ENCODE peak calls at places on chromosomes 12 and 14, in four cellular contexts. E, R, W and D are unnamed samples.

GRCh38 chr12:130164931-130165330 is 2.7 kb downstream of the FZD10 start:
- DNase-seq in E (no peak), R (no peak), W (no peak), D (peak)

GRCh38 chr12:78473136-78473535 is 391.4 kb upstream of the SYT1 start:
- DNase-seq in E (peak), R (no peak), W (no peak), D (no peak)

GRCh38 chr14:105470812-105471771 is 3.5 kb upstream of the CRIP2 start:
- DNase-seq in E (no peak), R (peak), W (no peak), D (peak)

GRCh38 chr12:6090786-6091185 is 33.7 kb downstream of the VWF start:
- DNase-seq in E (peak), R (no peak), W (no peak), D (no peak)

GRCh38 chr12:76247026-76247688 is 101.1 kb downstream of the BBS10 start:
- DNase-seq in E (no peak), R (no peak), W (no peak), D (no peak)

GRCh38 chr12:88235183-88235833 is 93.2 kb downstream of the TMTC3 start:
- DNase-seq in E (no peak), R (no peak), W (no peak), D (no peak)

GRCh38 chr14:95619785-95620417 is 66.3 kb upstream of the TCL1B start:
- DNase-seq in E (no peak), R (no peak), W (no peak), D (peak)

GRCh38 chr12:57236925-57237652 is 7.6 kb downstream of the SHMT2 start:
- DNase-seq in E (no peak), R (peak), W (no peak), D (peak)

GRCh38 chr14:63174760-63175191 is 29.5 kb upstream of the RHOJ start:
- DNase-seq in E (peak), R (peak), W (peak), D (peak)

GRCh38 chr12:38905480-38906351 is at the start of gene CPNE8:
- DNase-seq in E (no peak), R (peak), W (no peak), D (peak)

GRCh38 chr14:91412939-91413338 is 4.7 kb downstream of the CCDC88C start:
- DNase-seq in E (no peak), R (no peak), W (no peak), D (no peak)

GRCh38 chr14:91413547-91414474 is 3.8 kb downstream of the CCDC88C start:
- DNase-seq in E (no peak), R (peak), W (peak), D (peak)

GRCh38 chr14:91414475-91415342 is 2.9 kb downstream of the CCDC88C start:
- DNase-seq in E (no peak), R (peak), W (no peak), D (no peak)

GRCh38 chr14:91409991-91410401 is 7.6 kb downstream of the CCDC88C start:
- DNase-seq in E (no peak), R (no peak), W (no peak), D (no peak)

GRCh38 chr14:91410781-91411536 is 6.7 kb downstream of the CCDC88C start:
- DNase-seq in E (no peak), R (no peak), W (no peak), D (no peak)
- H3K4me2 ChIP-seq in E (no peak), R (no peak), W (no peak), D (no peak)

GRCh38 chr14:104232070-104232484 is 93.7 kb downstream of the KIF26A start:
- DNase-seq in E (no peak), R (no peak), W (no peak), D (no peak)
- H3K56ac ChIP-seq in E (no peak), R (no peak), W (peak), D (no peak)

GRCh38 chr14:38197761-38198345 is 9.9 kb upstream of the SSTR1 start:
- DNase-seq in E (peak), R (no peak), W (no peak), D (no peak)
- H3K4me2 ChIP-seq in E (no peak), R (no peak), W (peak), D (peak)

DNA sequence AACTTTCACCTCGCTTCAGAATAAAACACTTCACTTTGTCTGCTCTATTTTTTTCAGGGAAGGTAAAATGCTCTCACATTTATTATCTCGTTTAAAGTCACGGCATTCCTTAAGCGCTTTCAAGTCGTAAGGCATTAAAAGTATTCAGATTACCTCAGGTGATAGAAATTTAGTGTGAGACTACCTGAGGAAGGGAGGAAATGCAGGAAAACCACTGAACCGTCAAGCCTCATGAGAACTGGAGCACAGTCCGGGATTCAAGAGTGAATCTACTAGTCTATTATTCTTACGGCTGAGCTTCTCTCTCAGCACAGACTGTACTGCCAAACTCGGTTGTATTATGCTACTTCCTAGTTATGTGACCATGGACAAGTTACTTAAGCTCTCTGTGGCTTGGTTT is 8.3 kb upstream of the PPFIBP1 start:
- DNase-seq in E (no peak), R (peak), W (no peak), D (no peak)
- H3K56ac ChIP-seq in E (no peak), R (no peak), W (no peak), D (no peak)

GRCh38 chr14:56515739-56516138 is 63.9 kb upstream of the TMEM260 start:
- DNase-seq in E (no peak), R (no peak), W (no peak), D (no peak)
- H3K4me2 ChIP-seq in E (no peak), R (no peak), W (no peak), D (no peak)

DNA sequence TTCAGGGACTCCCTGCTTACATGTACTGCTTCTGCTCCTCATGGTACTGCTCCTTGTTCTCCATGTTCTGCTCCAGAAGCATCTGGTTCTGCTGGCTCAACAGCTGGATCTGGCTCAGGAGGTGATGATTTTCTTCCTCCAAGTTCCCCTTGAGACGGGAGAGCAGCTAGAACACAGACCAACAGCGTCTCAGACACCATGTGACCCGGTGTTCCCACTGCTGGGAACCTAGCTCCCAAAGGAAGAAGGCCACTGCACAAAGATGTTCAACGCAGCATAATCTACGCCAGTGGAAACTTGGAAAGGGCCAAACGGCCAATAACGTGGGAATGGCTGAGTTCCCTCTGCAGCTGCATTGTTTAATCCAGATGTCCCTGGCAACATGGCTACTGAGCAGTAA is 49.6 kb upstream of the GPR68 start:
- DNase-seq in E (no peak), R (no peak), W (no peak), D (no peak)
- H3K56ac ChIP-seq in E (no peak), R (no peak), W (no peak), D (no peak)

DNA sequence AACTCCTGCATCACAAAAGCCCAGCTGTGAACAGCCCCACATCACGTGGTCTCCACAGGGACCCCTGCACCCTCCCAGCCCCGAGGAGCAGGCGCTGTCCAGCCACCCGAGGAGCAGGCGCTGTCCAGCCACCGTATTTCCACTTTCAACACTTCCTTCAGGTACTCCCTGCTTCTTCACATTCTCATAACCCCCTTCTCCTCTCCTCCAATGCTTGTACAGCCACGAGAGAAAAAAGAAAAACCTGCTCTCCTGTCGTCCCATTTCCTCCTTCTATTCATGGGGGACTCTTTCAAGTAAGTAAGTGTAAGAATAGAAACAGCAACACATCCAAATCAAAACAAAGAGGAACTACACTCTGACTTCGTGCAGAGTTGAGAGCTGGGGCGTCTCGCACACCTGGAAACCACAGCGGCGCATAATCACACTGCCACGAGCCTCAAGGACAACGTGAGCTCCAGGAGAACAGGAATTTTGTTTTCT is 11.9 kb downstream of the CDC42BPB start:
- DNase-seq in E (no peak), R (no peak), W (no peak), D (no peak)
- H3K4me2 ChIP-seq in E (no peak), R (no peak), W (no peak), D (no peak)

GRCh38 chr14:49766839-49767238 is 1.1 kb upstream of the KLHDC2 start:
- DNase-seq in E (no peak), R (peak), W (no peak), D (no peak)
- H3K56ac ChIP-seq in E (peak), R (peak), W (no peak), D (no peak)